ENCODE peak calls at places on chromosomes 4 and X, in five cellular contexts. One of them, this sample, is unnamed.

GRCh38 chr4:169275180-169275579 is 4.4 kb upstream of the SH3RF1 start:
- DNase-seq in H1: no peak
- DNase-seq in colonic mucosa: no peak
- DNase-seq in K562: no peak
- DNase-seq in neural progenitor cell: no peak
- DNase-seq in this sample: no peak

GRCh38 chr4:119873132-119873531 is 193.5 kb downstream of the MAD2L1 start:
- DNase-seq in H1: no peak
- DNase-seq in colonic mucosa: no peak
- DNase-seq in K562: no peak
- DNase-seq in neural progenitor cell: no peak
- DNase-seq in this sample: no peak

GRCh38 chr4:168723020-168723419 is 226.2 kb downstream of the PALLD start:
- DNase-seq in H1: no peak
- DNase-seq in colonic mucosa: no peak
- DNase-seq in K562: no peak
- DNase-seq in neural progenitor cell: no peak
- DNase-seq in this sample: no peak

GRCh38 chrX:7263961-7264360 is 116.0 kb upstream of the PUDP start:
- DNase-seq in H1: no peak
- DNase-seq in colonic mucosa: no peak
- DNase-seq in K562: no peak
- DNase-seq in neural progenitor cell: no peak
- DNase-seq in this sample: no peak

GRCh38 chrX:26918633-26919032 is 544.5 kb downstream of the PPP4R3C start:
- DNase-seq in H1: no peak
- DNase-seq in colonic mucosa: no peak
- DNase-seq in K562: peak
- DNase-seq in neural progenitor cell: peak
- DNase-seq in this sample: peak

GRCh38 chr4:28772066-28772465 is 1911.4 kb downstream of the STIM2 start:
- DNase-seq in H1: no peak
- DNase-seq in colonic mucosa: no peak
- DNase-seq in K562: no peak
- DNase-seq in neural progenitor cell: no peak
- DNase-seq in this sample: no peak

GRCh38 chr4:119299221-119300071 is 22.5 kb downstream of the FABP2 start:
- DNase-seq in H1: no peak
- DNase-seq in colonic mucosa: peak
- DNase-seq in K562: peak
- DNase-seq in neural progenitor cell: no peak
- DNase-seq in this sample: peak

GRCh38 chr4:6909970-6910339 is 329 bp downstream of the TBC1D14 start:
- DNase-seq in H1: no peak
- DNase-seq in colonic mucosa: peak
- DNase-seq in K562: peak
- DNase-seq in neural progenitor cell: peak
- DNase-seq in this sample: peak

GRCh38 chr4:101527186-101527585 is 179.9 kb upstream of the PPP3CA start:
- DNase-seq in H1: no peak
- DNase-seq in colonic mucosa: no peak
- DNase-seq in K562: no peak
- DNase-seq in neural progenitor cell: no peak
- DNase-seq in this sample: no peak

GRCh38 chr4:1172228-1172851 is at the start of gene SPON2:
- DNase-seq in H1: peak
- DNase-seq in colonic mucosa: no peak
- DNase-seq in K562: no peak
- DNase-seq in neural progenitor cell: peak
- DNase-seq in this sample: peak

GRCh38 chr4:32462944-32463343 is 1742.8 kb downstream of the PCDH7 start:
- DNase-seq in H1: peak
- DNase-seq in colonic mucosa: no peak
- DNase-seq in K562: peak
- DNase-seq in neural progenitor cell: peak
- DNase-seq in this sample: peak

GRCh38 chrX:2848806-2849420 is 20.2 kb downstream of the GYG2 start:
- DNase-seq in H1: no peak
- DNase-seq in colonic mucosa: no peak
- DNase-seq in K562: no peak
- DNase-seq in neural progenitor cell: no peak
- DNase-seq in this sample: peak

GRCh38 chr4:154738426-154738825 is 5.4 kb upstream of the LRAT start:
- DNase-seq in H1: no peak
- DNase-seq in colonic mucosa: no peak
- DNase-seq in K562: no peak
- DNase-seq in neural progenitor cell: peak
- DNase-seq in this sample: no peak

GRCh38 chr4:99504804-99505502 is 5.9 kb upstream of the C4orf17 start:
- DNase-seq in H1: no peak
- DNase-seq in colonic mucosa: no peak
- DNase-seq in K562: no peak
- DNase-seq in neural progenitor cell: no peak
- DNase-seq in this sample: no peak

GRCh38 chr4:61373901-61374611 is 173.9 kb downstream of the ADGRL3 start:
- DNase-seq in H1: no peak
- DNase-seq in colonic mucosa: no peak
- DNase-seq in K562: no peak
- DNase-seq in neural progenitor cell: no peak
- DNase-seq in this sample: no peak

GRCh38 chrX:56974408-56974807 is 20.9 kb downstream of the SPIN3 start:
- DNase-seq in H1: no peak
- DNase-seq in colonic mucosa: no peak
- DNase-seq in K562: no peak
- DNase-seq in neural progenitor cell: no peak
- DNase-seq in this sample: no peak

GRCh38 chr4:9946171-9946570 is 75.1 kb downstream of the SLC2A9 start:
- DNase-seq in H1: no peak
- DNase-seq in colonic mucosa: no peak
- DNase-seq in K562: no peak
- DNase-seq in neural progenitor cell: no peak
- DNase-seq in this sample: no peak

GRCh38 chr4:108223313-108223712 is 54.6 kb upstream of the LEF1 start:
- DNase-seq in H1: no peak
- DNase-seq in colonic mucosa: no peak
- DNase-seq in K562: no peak
- DNase-seq in neural progenitor cell: no peak
- DNase-seq in this sample: no peak

GRCh38 chr4:36288727-36289126 is 7.3 kb downstream of the DTHD1 start:
- DNase-seq in H1: no peak
- DNase-seq in colonic mucosa: no peak
- DNase-seq in K562: no peak
- DNase-seq in neural progenitor cell: no peak
- DNase-seq in this sample: no peak

GRCh38 chr4:168928346-168928745 is 81.7 kb downstream of the CBR4 start:
- DNase-seq in H1: no peak
- DNase-seq in colonic mucosa: no peak
- DNase-seq in K562: no peak
- DNase-seq in neural progenitor cell: no peak
- DNase-seq in this sample: no peak

GRCh38 chrX:100449696-100450606 is 39.9 kb upstream of the PCDH19 start:
- DNase-seq in H1: no peak
- DNase-seq in colonic mucosa: peak
- DNase-seq in K562: no peak
- DNase-seq in neural progenitor cell: no peak
- DNase-seq in this sample: peak

GRCh38 chrX:56368962-56369361 is 136.8 kb downstream of the KLF8 start:
- DNase-seq in H1: no peak
- DNase-seq in colonic mucosa: no peak
- DNase-seq in K562: no peak
- DNase-seq in neural progenitor cell: no peak
- DNase-seq in this sample: no peak

GRCh38 chr4:7161721-7162214 is 30.6 kb upstream of the SORCS2 start:
- DNase-seq in H1: no peak
- DNase-seq in colonic mucosa: peak
- DNase-seq in K562: no peak
- DNase-seq in neural progenitor cell: no peak
- DNase-seq in this sample: peak

GRCh38 chr4:92952426-92952825 is 648.7 kb downstream of the GRID2 start:
- DNase-seq in H1: no peak
- DNase-seq in colonic mucosa: no peak
- DNase-seq in K562: no peak
- DNase-seq in neural progenitor cell: no peak
- DNase-seq in this sample: no peak

GRCh38 chr4:113289736-113290135 is 240.3 kb downstream of the ANK2 start:
- DNase-seq in H1: no peak
- DNase-seq in colonic mucosa: no peak
- DNase-seq in K562: no peak
- DNase-seq in neural progenitor cell: no peak
- DNase-seq in this sample: no peak

GRCh38 chr4:139528377-139529005 is 27.5 kb downstream of the SETD7 start:
- DNase-seq in H1: no peak
- DNase-seq in colonic mucosa: peak
- DNase-seq in K562: no peak
- DNase-seq in neural progenitor cell: no peak
- DNase-seq in this sample: no peak

GRCh38 chrX:132184871-132185270 is 34.4 kb downstream of the RAP2C start:
- DNase-seq in H1: no peak
- DNase-seq in colonic mucosa: no peak
- DNase-seq in K562: no peak
- DNase-seq in neural progenitor cell: no peak
- DNase-seq in this sample: no peak

GRCh38 chr4:82491251-82491960 is 61.0 kb downstream of the ENOPH1 start:
- DNase-seq in H1: no peak
- DNase-seq in colonic mucosa: no peak
- DNase-seq in K562: no peak
- DNase-seq in neural progenitor cell: no peak
- DNase-seq in this sample: no peak

GRCh38 chr4:129578336-129578735 is 482.4 kb downstream of the C4orf33 start:
- DNase-seq in H1: no peak
- DNase-seq in colonic mucosa: no peak
- DNase-seq in K562: no peak
- DNase-seq in neural progenitor cell: no peak
- DNase-seq in this sample: peak

GRCh38 chr4:112514079-112514448 is 1.9 kb downstream of the NEUROG2 start:
- DNase-seq in H1: peak
- DNase-seq in colonic mucosa: no peak
- DNase-seq in K562: no peak
- DNase-seq in neural progenitor cell: peak
- DNase-seq in this sample: peak

GRCh38 chrX:25180242-25180641 is 164.5 kb upstream of the ARX start:
- DNase-seq in H1: no peak
- DNase-seq in colonic mucosa: no peak
- DNase-seq in K562: no peak
- DNase-seq in neural progenitor cell: no peak
- DNase-seq in this sample: no peak

GRCh38 chr4:186924723-186925122 is 201.1 kb upstream of the FAT1 start:
- DNase-seq in H1: no peak
- DNase-seq in colonic mucosa: no peak
- DNase-seq in K562: no peak
- DNase-seq in neural progenitor cell: no peak
- DNase-seq in this sample: no peak

GRCh38 chr4:167868163-167868562 is 224.2 kb upstream of the ANXA10 start:
- DNase-seq in H1: no peak
- DNase-seq in colonic mucosa: no peak
- DNase-seq in K562: no peak
- DNase-seq in neural progenitor cell: no peak
- DNase-seq in this sample: no peak

GRCh38 chrX:72569786-72570185 is 2.9 kb downstream of the HDAC8 start:
- DNase-seq in H1: no peak
- DNase-seq in colonic mucosa: no peak
- DNase-seq in K562: no peak
- DNase-seq in neural progenitor cell: no peak
- DNase-seq in this sample: no peak

GRCh38 chr4:8329560-8329858 is 60.0 kb downstream of the HTRA3 start:
- DNase-seq in H1: no peak
- DNase-seq in colonic mucosa: no peak
- DNase-seq in K562: no peak
- DNase-seq in neural progenitor cell: no peak
- DNase-seq in this sample: peak

GRCh38 chr4:8328456-8328855 is 58.9 kb downstream of the HTRA3 start:
- DNase-seq in H1: no peak
- DNase-seq in colonic mucosa: no peak
- DNase-seq in K562: no peak
- DNase-seq in neural progenitor cell: no peak
- DNase-seq in this sample: peak

GRCh38 chr4:8330821-8331566 is 61.4 kb downstream of the HTRA3 start:
- DNase-seq in H1: no peak
- DNase-seq in colonic mucosa: no peak
- DNase-seq in K562: no peak
- DNase-seq in neural progenitor cell: no peak
- DNase-seq in this sample: peak

GRCh38 chr4:8329859-8330761 is 60.6 kb downstream of the HTRA3 start:
- DNase-seq in H1: no peak
- DNase-seq in colonic mucosa: no peak
- DNase-seq in K562: no peak
- DNase-seq in neural progenitor cell: no peak
- DNase-seq in this sample: peak

GRCh38 chr4:8328866-8329559 is 59.5 kb downstream of the HTRA3 start:
- DNase-seq in H1: no peak
- DNase-seq in colonic mucosa: no peak
- DNase-seq in K562: no peak
- DNase-seq in neural progenitor cell: no peak
- DNase-seq in this sample: peak
- H3K27ac ChIP-seq in H1: no peak
- H3K27ac ChIP-seq in colonic mucosa: no peak
- H3K27ac ChIP-seq in K562: no peak
- H3K27ac ChIP-seq in neural progenitor cell: no peak
- H3K27ac ChIP-seq in this sample: no peak

GRCh38 chr4:152678841-152679240 is 956 bp downstream of the TMEM154 start:
- DNase-seq in H1: no peak
- DNase-seq in colonic mucosa: no peak
- DNase-seq in K562: no peak
- DNase-seq in neural progenitor cell: peak
- DNase-seq in this sample: no peak
- H3K9ac ChIP-seq in H1: no peak
- H3K9ac ChIP-seq in colonic mucosa: no peak
- H3K9ac ChIP-seq in K562: no peak
- H3K9ac ChIP-seq in neural progenitor cell: no peak
- H3K9ac ChIP-seq in this sample: no peak

DNA sequence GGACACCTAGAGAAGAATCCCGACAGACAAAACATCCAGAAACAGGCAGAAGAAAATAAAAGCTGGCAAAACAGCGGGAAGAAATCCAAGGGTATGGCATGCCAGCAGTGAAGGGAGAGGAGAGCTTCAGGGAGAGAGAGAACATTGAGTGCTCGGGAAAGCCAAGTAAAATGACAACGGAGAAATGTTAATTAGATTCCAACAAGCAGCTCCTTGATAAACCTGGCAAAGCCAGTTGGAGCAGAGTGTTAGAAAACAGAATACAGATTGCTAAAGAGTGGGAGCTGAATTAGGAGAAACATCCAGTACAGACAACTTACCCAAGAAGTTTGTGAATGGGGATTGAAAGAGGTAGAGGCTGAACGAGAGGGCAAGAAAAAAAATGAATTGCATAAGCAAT is 40.4 kb upstream of the MAOA start:
- DNase-seq in H1: no peak
- DNase-seq in colonic mucosa: no peak
- DNase-seq in K562: no peak
- DNase-seq in neural progenitor cell: no peak
- DNase-seq in this sample: no peak
- H3K27ac ChIP-seq in H1: no peak
- H3K27ac ChIP-seq in colonic mucosa: no peak
- H3K27ac ChIP-seq in K562: no peak
- H3K27ac ChIP-seq in neural progenitor cell: no peak
- H3K27ac ChIP-seq in this sample: no peak

GRCh38 chrX:18149454-18149853 is 71.2 kb downstream of the BEND2 start:
- DNase-seq in H1: no peak
- DNase-seq in colonic mucosa: no peak
- DNase-seq in K562: no peak
- DNase-seq in neural progenitor cell: no peak
- DNase-seq in this sample: no peak
- H3K9ac ChIP-seq in H1: no peak
- H3K9ac ChIP-seq in colonic mucosa: no peak
- H3K9ac ChIP-seq in K562: no peak
- H3K9ac ChIP-seq in neural progenitor cell: no peak
- H3K9ac ChIP-seq in this sample: no peak

This sample was measured in endodermal cell.